ENCODE peak calls at places on chromosomes 4 and X, in nine cellular contexts. One of them, this sample, is unnamed.
A peak's percentile ranks its signal among the peaks of the same experiment; 100 is the strongest.

GRCh38 chr4:76374744-76375143 is 46.2 kb downstream of the CCDC158 start:
- DNase-seq in suprapubic skin: no peak
- DNase-seq in GM10248: no peak
- DNase-seq in astrocyte of the cerebellum: no peak
- DNase-seq in AG10803: no peak
- DNase-seq in NB4: peak; percentile 6
- DNase-seq in right atrium auricular region: no peak
- DNase-seq in RWPE1: no peak
- DNase-seq in CD8-positive, alpha-beta T cell: no peak
- DNase-seq in this sample: no peak

GRCh38 chr4:69092190-69092589 is 4.1 kb upstream of the UGT2B7 start:
- DNase-seq in suprapubic skin: no peak
- DNase-seq in GM10248: no peak
- DNase-seq in astrocyte of the cerebellum: peak; percentile 31
- DNase-seq in AG10803: peak; percentile 3
- DNase-seq in NB4: peak; percentile 33
- DNase-seq in right atrium auricular region: no peak
- DNase-seq in RWPE1: peak; percentile 30
- DNase-seq in CD8-positive, alpha-beta T cell: no peak
- DNase-seq in this sample: peak; percentile 59

GRCh38 chr4:5710065-5710961 is 688 bp upstream of the EVC start:
- DNase-seq in suprapubic skin: no peak
- DNase-seq in GM10248: no peak
- DNase-seq in astrocyte of the cerebellum: no peak
- DNase-seq in AG10803: peak; percentile 77
- DNase-seq in NB4: no peak
- DNase-seq in right atrium auricular region: no peak
- DNase-seq in RWPE1: peak; percentile 13
- DNase-seq in CD8-positive, alpha-beta T cell: no peak
- DNase-seq in this sample: no peak

GRCh38 chr4:80235451-80235850 is 31.0 kb upstream of the FGF5 start:
- DNase-seq in suprapubic skin: no peak
- DNase-seq in GM10248: no peak
- DNase-seq in astrocyte of the cerebellum: no peak
- DNase-seq in AG10803: peak; percentile 40
- DNase-seq in NB4: no peak
- DNase-seq in right atrium auricular region: no peak
- DNase-seq in RWPE1: no peak
- DNase-seq in CD8-positive, alpha-beta T cell: no peak
- DNase-seq in this sample: peak; percentile 28

GRCh38 chrX:11447418-11447817 is 154.2 kb downstream of the AMELX start:
- DNase-seq in suprapubic skin: no peak
- DNase-seq in GM10248: no peak
- DNase-seq in astrocyte of the cerebellum: no peak
- DNase-seq in AG10803: peak; percentile 31
- DNase-seq in NB4: no peak
- DNase-seq in right atrium auricular region: no peak
- DNase-seq in RWPE1: no peak
- DNase-seq in CD8-positive, alpha-beta T cell: no peak
- DNase-seq in this sample: no peak

GRCh38 chr4:127143460-127144190 is 489.1 kb upstream of the INTU start:
- DNase-seq in suprapubic skin: no peak
- DNase-seq in GM10248: no peak
- DNase-seq in astrocyte of the cerebellum: peak; percentile 68
- DNase-seq in AG10803: peak; percentile 87
- DNase-seq in NB4: no peak
- DNase-seq in right atrium auricular region: no peak
- DNase-seq in RWPE1: peak; percentile 3
- DNase-seq in CD8-positive, alpha-beta T cell: no peak
- DNase-seq in this sample: peak; percentile 57

GRCh38 chr4:81504685-81505598 is 33.2 kb upstream of the RASGEF1B start:
- DNase-seq in suprapubic skin: peak; percentile 87
- DNase-seq in GM10248: no peak
- DNase-seq in astrocyte of the cerebellum: no peak
- DNase-seq in AG10803: no peak
- DNase-seq in NB4: no peak
- DNase-seq in right atrium auricular region: peak; percentile 90
- DNase-seq in RWPE1: no peak
- DNase-seq in CD8-positive, alpha-beta T cell: peak; percentile 67
- DNase-seq in this sample: peak; percentile 5

GRCh38 chrX:11188664-11189063 is 77.5 kb downstream of the HCCS start:
- DNase-seq in suprapubic skin: no peak
- DNase-seq in GM10248: no peak
- DNase-seq in astrocyte of the cerebellum: no peak
- DNase-seq in AG10803: peak; percentile 73
- DNase-seq in NB4: no peak
- DNase-seq in right atrium auricular region: no peak
- DNase-seq in RWPE1: peak; percentile 38
- DNase-seq in CD8-positive, alpha-beta T cell: no peak
- DNase-seq in this sample: peak; percentile 72

GRCh38 chr4:151013944-151014343 is 1.1 kb downstream of the LRBA start:
- DNase-seq in suprapubic skin: no peak
- DNase-seq in GM10248: no peak
- DNase-seq in astrocyte of the cerebellum: no peak
- DNase-seq in AG10803: no peak
- DNase-seq in NB4: no peak
- DNase-seq in right atrium auricular region: no peak
- DNase-seq in RWPE1: no peak
- DNase-seq in CD8-positive, alpha-beta T cell: no peak
- DNase-seq in this sample: no peak

GRCh38 chr4:6235012-6235411 is 34.6 kb upstream of the WFS1 start:
- DNase-seq in suprapubic skin: peak; percentile 67
- DNase-seq in GM10248: no peak
- DNase-seq in astrocyte of the cerebellum: no peak
- DNase-seq in AG10803: no peak
- DNase-seq in NB4: no peak
- DNase-seq in right atrium auricular region: no peak
- DNase-seq in RWPE1: no peak
- DNase-seq in CD8-positive, alpha-beta T cell: no peak
- DNase-seq in this sample: no peak

GRCh38 chr4:37827030-37827705 is 682 bp downstream of the PGM2 start:
- DNase-seq in suprapubic skin: peak; percentile 81
- DNase-seq in GM10248: peak; percentile 31
- DNase-seq in astrocyte of the cerebellum: no peak
- DNase-seq in AG10803: no peak
- DNase-seq in NB4: peak; percentile 56
- DNase-seq in right atrium auricular region: no peak
- DNase-seq in RWPE1: peak; percentile 36
- DNase-seq in CD8-positive, alpha-beta T cell: peak; percentile 10
- DNase-seq in this sample: peak; percentile 76

GRCh38 chr4:83905952-83906351 is 370.0 kb downstream of the GPAT3 start:
- DNase-seq in suprapubic skin: no peak
- DNase-seq in GM10248: no peak
- DNase-seq in astrocyte of the cerebellum: no peak
- DNase-seq in AG10803: no peak
- DNase-seq in NB4: peak; percentile 40
- DNase-seq in right atrium auricular region: no peak
- DNase-seq in RWPE1: no peak
- DNase-seq in CD8-positive, alpha-beta T cell: no peak
- DNase-seq in this sample: no peak

DNA sequence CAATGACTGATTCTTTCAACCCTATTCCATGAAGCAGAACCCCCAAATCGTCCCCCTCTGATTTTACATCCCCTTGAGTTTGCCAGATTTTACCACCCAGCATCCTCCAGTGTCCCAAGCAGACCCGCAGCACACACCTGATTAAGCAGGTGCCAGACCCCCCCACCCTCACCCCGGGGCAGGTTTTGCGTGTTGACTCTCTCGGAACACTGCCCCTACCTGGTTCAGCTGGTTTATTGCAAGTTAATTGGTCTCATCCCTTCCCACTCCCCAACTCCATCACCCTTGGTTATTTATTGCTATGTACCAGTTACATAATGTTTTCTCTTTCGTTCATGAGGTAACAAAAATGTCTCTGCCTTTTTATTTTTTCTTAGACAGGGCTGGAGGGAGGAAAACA is 258.4 kb downstream of the BCOR start:
- DNase-seq in suprapubic skin: no peak
- DNase-seq in GM10248: no peak
- DNase-seq in astrocyte of the cerebellum: no peak
- DNase-seq in AG10803: no peak
- DNase-seq in NB4: no peak
- DNase-seq in right atrium auricular region: no peak
- DNase-seq in RWPE1: no peak
- DNase-seq in CD8-positive, alpha-beta T cell: no peak
- DNase-seq in this sample: no peak
- TF ChIP-seq CTCF in suprapubic skin: no peak
- TF ChIP-seq CTCF in GM10248: no peak
- TF ChIP-seq CTCF in astrocyte of the cerebellum: no peak
- TF ChIP-seq CTCF in AG10803: no peak
- TF ChIP-seq CTCF in NB4: peak; percentile 16
- TF ChIP-seq CTCF in right atrium auricular region: no peak
- TF ChIP-seq CTCF in RWPE1: no peak
- TF ChIP-seq CTCF in CD8-positive, alpha-beta T cell: no peak
- TF ChIP-seq CTCF in this sample: no peak

GRCh38 chr4:186787536-186787935 is 63.9 kb upstream of the FAT1 start:
- DNase-seq in suprapubic skin: no peak
- DNase-seq in GM10248: no peak
- DNase-seq in astrocyte of the cerebellum: no peak
- DNase-seq in AG10803: no peak
- DNase-seq in NB4: no peak
- DNase-seq in right atrium auricular region: no peak
- DNase-seq in RWPE1: no peak
- DNase-seq in CD8-positive, alpha-beta T cell: no peak
- DNase-seq in this sample: no peak

GRCh38 chr4:186790630-186791029 is 67.0 kb upstream of the FAT1 start:
- DNase-seq in suprapubic skin: no peak
- DNase-seq in GM10248: no peak
- DNase-seq in astrocyte of the cerebellum: peak; percentile 50
- DNase-seq in AG10803: peak; percentile 17
- DNase-seq in NB4: no peak
- DNase-seq in right atrium auricular region: no peak
- DNase-seq in RWPE1: no peak
- DNase-seq in CD8-positive, alpha-beta T cell: no peak
- DNase-seq in this sample: no peak

GRCh38 chr4:186789671-186790070 is 66.0 kb upstream of the FAT1 start:
- DNase-seq in suprapubic skin: no peak
- DNase-seq in GM10248: no peak
- DNase-seq in astrocyte of the cerebellum: no peak
- DNase-seq in AG10803: peak; percentile 29
- DNase-seq in NB4: no peak
- DNase-seq in right atrium auricular region: no peak
- DNase-seq in RWPE1: no peak
- DNase-seq in CD8-positive, alpha-beta T cell: no peak
- DNase-seq in this sample: no peak

DNA sequence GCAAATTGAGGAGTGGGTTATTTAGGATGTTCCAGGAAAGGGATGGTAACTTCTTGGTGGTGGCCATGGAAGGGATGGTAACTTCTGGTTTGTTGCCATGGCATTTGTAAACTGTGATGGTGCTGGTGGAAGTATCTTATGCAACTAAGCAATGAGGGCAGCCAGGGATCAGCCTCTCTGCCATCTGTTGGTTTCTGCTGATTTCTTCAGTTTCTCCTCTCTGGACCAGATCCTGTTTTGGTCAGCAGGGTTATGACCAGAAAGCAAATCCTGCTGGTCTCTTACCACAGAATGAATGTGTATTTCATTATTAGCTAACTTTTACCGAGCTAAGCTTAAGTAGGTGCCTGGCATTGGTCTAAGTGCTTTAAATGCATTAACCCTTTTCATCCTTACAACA is 69.3 kb upstream of the FAT1 start:
- DNase-seq in suprapubic skin: no peak
- DNase-seq in GM10248: no peak
- DNase-seq in astrocyte of the cerebellum: no peak
- DNase-seq in AG10803: peak; percentile 82
- DNase-seq in NB4: no peak
- DNase-seq in right atrium auricular region: no peak
- DNase-seq in RWPE1: no peak
- DNase-seq in CD8-positive, alpha-beta T cell: no peak
- DNase-seq in this sample: peak; percentile 77
- TF ChIP-seq CTCF in suprapubic skin: no peak
- TF ChIP-seq CTCF in GM10248: no peak
- TF ChIP-seq CTCF in astrocyte of the cerebellum: no peak
- TF ChIP-seq CTCF in AG10803: peak; percentile 14
- TF ChIP-seq CTCF in NB4: no peak
- TF ChIP-seq CTCF in right atrium auricular region: no peak
- TF ChIP-seq CTCF in RWPE1: no peak
- TF ChIP-seq CTCF in CD8-positive, alpha-beta T cell: no peak
- TF ChIP-seq CTCF in this sample: no peak

DNA sequence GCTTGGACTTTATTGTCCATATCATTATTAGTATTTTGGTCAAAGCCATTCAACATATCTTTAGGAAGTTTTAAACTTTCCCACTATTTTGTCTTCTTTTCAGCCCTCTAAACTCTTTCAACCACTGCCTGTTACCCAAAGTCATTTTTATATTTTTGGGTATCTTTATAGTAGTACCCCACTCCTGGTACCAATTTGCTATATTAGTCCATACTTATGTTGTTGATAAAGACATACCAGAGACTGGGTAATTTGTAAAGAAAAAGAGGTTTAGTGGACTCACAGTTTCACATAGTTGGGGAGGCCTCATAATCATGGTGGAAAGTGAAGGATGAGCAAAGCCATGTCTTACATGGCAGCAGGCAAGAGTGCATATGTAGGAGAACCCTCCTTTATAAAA is 271.4 kb downstream of the KLHL4 start:
- DNase-seq in suprapubic skin: no peak
- DNase-seq in GM10248: no peak
- DNase-seq in astrocyte of the cerebellum: no peak
- DNase-seq in AG10803: no peak
- DNase-seq in NB4: no peak
- DNase-seq in right atrium auricular region: no peak
- DNase-seq in RWPE1: no peak
- DNase-seq in CD8-positive, alpha-beta T cell: no peak
- DNase-seq in this sample: no peak
- TF ChIP-seq CTCF in suprapubic skin: no peak
- TF ChIP-seq CTCF in GM10248: no peak
- TF ChIP-seq CTCF in astrocyte of the cerebellum: no peak
- TF ChIP-seq CTCF in AG10803: no peak
- TF ChIP-seq CTCF in NB4: no peak
- TF ChIP-seq CTCF in right atrium auricular region: no peak
- TF ChIP-seq CTCF in RWPE1: no peak
- TF ChIP-seq CTCF in CD8-positive, alpha-beta T cell: no peak
- TF ChIP-seq CTCF in this sample: no peak

GRCh38 chr4:179867300-179867878 is 2375.8 kb upstream of the TENM3 start:
- DNase-seq in suprapubic skin: no peak
- DNase-seq in GM10248: peak; percentile 56
- DNase-seq in astrocyte of the cerebellum: no peak
- DNase-seq in AG10803: no peak
- DNase-seq in NB4: peak; percentile 47
- DNase-seq in right atrium auricular region: no peak
- DNase-seq in RWPE1: peak; percentile 7
- DNase-seq in CD8-positive, alpha-beta T cell: peak; percentile 5
- DNase-seq in this sample: peak; percentile 9
- TF ChIP-seq CTCF in suprapubic skin: peak; percentile 38
- TF ChIP-seq CTCF in GM10248: peak; percentile 81
- TF ChIP-seq CTCF in astrocyte of the cerebellum: peak; percentile 69
- TF ChIP-seq CTCF in AG10803: no peak
- TF ChIP-seq CTCF in NB4: peak; percentile 48
- TF ChIP-seq CTCF in right atrium auricular region: no peak
- TF ChIP-seq CTCF in RWPE1: peak; percentile 70
- TF ChIP-seq CTCF in CD8-positive, alpha-beta T cell: no peak
- TF ChIP-seq CTCF in this sample: peak; percentile 47